ENCODE peak calls at places on chromosomes 12 and 14, in four cellular contexts. One of them, this sample, is unnamed.
A peak's percentile ranks its signal among the peaks of the same experiment; 100 is the strongest.

GRCh38 chr12:32454075-32454474 is 54.7 kb downstream of the FGD4 start:
- DNase-seq in H1: peak; percentile 27
- DNase-seq in H9: no peak
- DNase-seq in mesendoderm: peak; percentile 95
- DNase-seq in this sample: peak; percentile 67

GRCh38 chr12:110750784-110751461 is 8.2 kb upstream of the PPP1CC start:
- DNase-seq in mesendoderm: no peak
- DNase-seq in H9: no peak
- DNase-seq in H1: no peak
- DNase-seq in this sample: no peak

GRCh38 chr14:104726600-104727451 is 2.8 kb downstream of the ADSS1 start:
- DNase-seq in mesendoderm: peak; percentile 36
- DNase-seq in H9: no peak
- DNase-seq in H1: no peak
- DNase-seq in this sample: no peak

GRCh38 chr14:60250318-60251035 is 1.5 kb downstream of the PPM1A start:
- DNase-seq in mesendoderm: peak; percentile 34
- DNase-seq in H1: no peak
- DNase-seq in H9: no peak
- DNase-seq in this sample: peak; percentile 9

GRCh38 chr12:98894412-98895085 is 249.5 kb downstream of the APAF1 start:
- DNase-seq in H1: no peak
- DNase-seq in mesendoderm: peak; percentile 49
- DNase-seq in H9: peak; percentile 61
- DNase-seq in this sample: no peak

GRCh38 chr14:68899033-68899603 is 80.0 kb downstream of the ACTN1 start:
- DNase-seq in H1: no peak
- DNase-seq in H9: no peak
- DNase-seq in mesendoderm: no peak
- DNase-seq in this sample: no peak

GRCh38 chr12:65690477-65690876 is 133.8 kb upstream of the HMGA2 start:
- DNase-seq in H9: no peak
- DNase-seq in mesendoderm: no peak
- DNase-seq in H1: no peak
- DNase-seq in this sample: no peak

GRCh38 chr14:41062826-41063225 is 543.9 kb upstream of the LRFN5 start:
- DNase-seq in mesendoderm: no peak
- DNase-seq in H1: no peak
- DNase-seq in H9: no peak
- DNase-seq in this sample: peak; percentile 0

GRCh38 chr14:90911121-90911520 is 94.9 kb upstream of the TTC7B start:
- DNase-seq in mesendoderm: no peak
- DNase-seq in H1: no peak
- DNase-seq in H9: no peak
- DNase-seq in this sample: no peak

GRCh38 chr12:43730283-43730682 is 28.3 kb downstream of the PUS7L start:
- DNase-seq in mesendoderm: no peak
- DNase-seq in H1: no peak
- DNase-seq in H9: no peak
- DNase-seq in this sample: no peak

GRCh38 chr14:90295870-90296516 is 35.7 kb downstream of the NRDE2 start:
- DNase-seq in H9: no peak
- DNase-seq in mesendoderm: no peak
- DNase-seq in H1: no peak
- DNase-seq in this sample: peak; percentile 67

GRCh38 chr12:131608740-131609665 is 101.9 kb upstream of the SFSWAP start:
- DNase-seq in H1: peak; percentile 46
- DNase-seq in H9: peak; percentile 87
- DNase-seq in mesendoderm: peak; percentile 71
- DNase-seq in this sample: peak; percentile 7

GRCh38 chr14:104878582-104878981 is 13.5 kb downstream of the CEP170B start:
- DNase-seq in mesendoderm: no peak
- DNase-seq in H1: no peak
- DNase-seq in H9: no peak
- DNase-seq in this sample: no peak

GRCh38 chr12:34107781-34108404 is 85.6 kb downstream of the ALG10 start:
- DNase-seq in H1: no peak
- DNase-seq in mesendoderm: no peak
- DNase-seq in H9: no peak
- DNase-seq in this sample: no peak

GRCh38 chr14:64444984-64445845 is 20.1 kb upstream of the AKAP5 start:
- DNase-seq in H9: no peak
- DNase-seq in H1: no peak
- DNase-seq in mesendoderm: peak; percentile 48
- DNase-seq in this sample: peak; percentile 77

GRCh38 chr14:101992708-101993107 is 28.3 kb downstream of the DYNC1H1 start:
- DNase-seq in H1: no peak
- DNase-seq in H9: no peak
- DNase-seq in mesendoderm: no peak
- DNase-seq in this sample: no peak

GRCh38 chr12:51419473-51420228 is 5.0 kb upstream of the SLC4A8 start:
- DNase-seq in H9: peak; percentile 58
- DNase-seq in mesendoderm: peak; percentile 63
- DNase-seq in H1: no peak
- DNase-seq in this sample: no peak

GRCh38 chr14:75247286-75247922 is 31.2 kb upstream of the FOS start:
- DNase-seq in H1: no peak
- DNase-seq in H9: no peak
- DNase-seq in mesendoderm: no peak
- DNase-seq in this sample: no peak

GRCh38 chr14:68291820-68292219 is 472.2 kb downstream of the RAD51B start:
- DNase-seq in mesendoderm: peak; percentile 99
- DNase-seq in H9: peak; percentile 78
- DNase-seq in H1: peak; percentile 23
- DNase-seq in this sample: no peak

GRCh38 chr12:123889000-123889399 is 83.6 kb downstream of the CCDC92 start:
- DNase-seq in mesendoderm: no peak
- DNase-seq in H1: no peak
- DNase-seq in H9: no peak
- DNase-seq in this sample: no peak

GRCh38 chr12:89657739-89658138 is 50.9 kb downstream of the ATP2B1 start:
- DNase-seq in H9: no peak
- DNase-seq in H1: no peak
- DNase-seq in mesendoderm: no peak
- DNase-seq in this sample: no peak

GRCh38 chr14:44107156-44107555 is 399.9 kb downstream of the FSCB start:
- DNase-seq in H1: no peak
- DNase-seq in mesendoderm: no peak
- DNase-seq in H9: no peak
- DNase-seq in this sample: no peak

GRCh38 chr12:94074970-94075695 is 73.2 kb upstream of the PLXNC1 start:
- DNase-seq in H9: peak; percentile 56
- DNase-seq in mesendoderm: peak; percentile 83
- DNase-seq in H1: no peak
- DNase-seq in this sample: peak; percentile 89

GRCh38 chr12:82817368-82817767 is 130.7 kb downstream of the TMTC2 start:
- DNase-seq in H9: no peak
- DNase-seq in H1: no peak
- DNase-seq in mesendoderm: no peak
- DNase-seq in this sample: no peak

GRCh38 chr12:99005601-99006000 is 360.5 kb downstream of the APAF1 start:
- DNase-seq in H9: no peak
- DNase-seq in mesendoderm: no peak
- DNase-seq in H1: no peak
- DNase-seq in this sample: no peak

GRCh38 chr14:23202001-23202400 is 18.5 kb upstream of the SLC7A8 start:
- DNase-seq in mesendoderm: no peak
- DNase-seq in H1: no peak
- DNase-seq in H9: no peak
- DNase-seq in this sample: no peak

GRCh38 chr14:73153272-73153671 is 17.0 kb downstream of the PSEN1 start:
- DNase-seq in H1: no peak
- DNase-seq in mesendoderm: no peak
- DNase-seq in H9: no peak
- DNase-seq in this sample: peak; percentile 69

GRCh38 chr12:62519043-62519442 is 52.4 kb downstream of the MON2 start:
- DNase-seq in H9: no peak
- DNase-seq in mesendoderm: peak; percentile 14
- DNase-seq in H1: no peak
- DNase-seq in this sample: no peak

GRCh38 chr14:68552597-68552996 is 240.3 kb downstream of the ZFP36L1 start:
- DNase-seq in H1: no peak
- DNase-seq in H9: no peak
- DNase-seq in mesendoderm: no peak
- DNase-seq in this sample: peak; percentile 20

DNA sequence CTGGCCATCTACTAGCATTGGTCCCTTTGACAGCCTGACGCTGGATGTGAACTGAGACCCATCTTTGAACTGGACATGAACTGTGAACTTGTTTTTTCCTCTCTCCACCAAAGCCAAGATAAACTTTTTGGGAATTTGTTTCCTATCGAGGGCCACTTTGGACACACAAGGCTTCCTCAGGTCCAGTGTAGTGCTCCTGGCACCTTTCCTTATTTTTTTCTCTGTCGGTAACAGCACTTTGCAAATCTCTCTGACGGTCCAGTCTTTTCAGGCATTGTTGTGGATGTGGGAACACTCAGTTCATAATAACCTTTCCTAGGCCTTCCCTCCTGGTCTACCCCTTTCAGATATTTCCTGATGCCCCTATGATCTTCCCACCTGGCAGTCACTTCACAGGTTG is 5.0 kb downstream of the KCNA1 start:
- DNase-seq in H9: no peak
- DNase-seq in mesendoderm: no peak
- DNase-seq in H1: no peak
- DNase-seq in this sample: no peak
- H3K56ac ChIP-seq in H9: no peak overlapping the region
- H3K56ac ChIP-seq in mesendoderm: no peak overlapping the region
- H3K56ac ChIP-seq in H1: no peak overlapping the region
- H3K56ac ChIP-seq in this sample: no peak overlapping the region

GRCh38 chr12:2652011-2652400 is 142.8 kb upstream of the FKBP4 start:
- DNase-seq in H1: no peak
- DNase-seq in mesendoderm: no peak
- DNase-seq in H9: no peak
- DNase-seq in this sample: no peak
- H4K5ac ChIP-seq in H1: no peak overlapping the region
- H4K5ac ChIP-seq in mesendoderm: no peak overlapping the region
- H4K5ac ChIP-seq in H9: no peak overlapping the region
- H4K5ac ChIP-seq in this sample: no peak overlapping the region

DNA sequence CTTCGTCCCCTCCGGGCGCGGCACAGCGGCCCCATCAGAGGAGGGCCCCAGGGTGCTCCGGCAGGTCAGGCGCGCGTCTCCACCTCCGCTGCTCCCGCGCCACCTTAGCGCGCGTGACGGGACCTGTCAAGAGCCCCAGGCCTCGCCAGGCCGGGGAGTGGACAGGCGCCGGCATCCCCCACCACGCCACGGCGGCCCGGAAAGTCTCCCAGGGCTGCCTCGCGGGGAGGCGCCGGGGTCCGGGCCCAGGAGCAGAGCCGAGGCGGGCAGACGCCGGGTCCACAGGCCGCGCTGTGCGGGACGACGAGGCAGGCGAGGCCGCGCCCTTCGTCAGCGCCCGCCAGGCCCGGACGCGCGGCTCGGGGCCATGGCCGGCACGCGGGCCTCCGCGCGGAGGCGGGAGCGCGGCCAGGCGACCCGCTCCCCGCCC is 549 bp downstream of the DICER1 start:
- DNase-seq in mesendoderm: no peak
- DNase-seq in H1: no peak
- DNase-seq in H9: peak; percentile 30
- DNase-seq in this sample: peak; percentile 19
- H3K4ac ChIP-seq in mesendoderm: peak overlapping the region; percentile 89
- H3K4ac ChIP-seq in H1: no peak overlapping the region
- H3K4ac ChIP-seq in H9: no peak overlapping the region
- H3K4ac ChIP-seq in this sample: peak overlapping the region; percentile 12

GRCh38 chr12:46798648-46799047 is 27.1 kb downstream of the SLC38A4 start:
- DNase-seq in H9: no peak
- DNase-seq in mesendoderm: no peak
- DNase-seq in H1: no peak
- DNase-seq in this sample: no peak
- H3K56ac ChIP-seq in H9: no peak overlapping the region
- H3K56ac ChIP-seq in mesendoderm: no peak overlapping the region
- H3K56ac ChIP-seq in H1: no peak overlapping the region
- H3K56ac ChIP-seq in this sample: no peak overlapping the region

DNA sequence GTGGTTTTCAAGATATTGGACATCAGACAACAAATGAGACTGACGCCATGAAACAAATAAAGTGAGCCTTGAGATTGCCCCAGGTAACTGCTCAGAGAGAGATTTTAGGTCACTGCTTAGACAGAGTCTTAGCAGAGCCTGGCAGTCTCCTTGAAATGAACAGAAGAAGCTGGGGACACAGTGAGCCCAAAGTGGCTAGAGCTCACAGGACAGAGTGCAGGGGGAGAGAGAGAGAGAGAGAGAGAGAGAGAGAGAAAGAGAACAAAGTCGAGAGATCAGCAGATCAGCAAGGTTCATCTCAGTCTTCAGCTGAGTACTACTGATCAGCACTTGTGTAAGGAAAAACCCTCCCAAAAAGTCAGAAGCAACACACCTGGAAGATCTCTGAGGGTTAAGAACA is 147.4 kb downstream of the RMST start:
- DNase-seq in H1: no peak
- DNase-seq in H9: no peak
- DNase-seq in mesendoderm: peak; percentile 8
- DNase-seq in this sample: no peak
- H4K5ac ChIP-seq in H1: no peak overlapping the region
- H4K5ac ChIP-seq in H9: no peak overlapping the region
- H4K5ac ChIP-seq in mesendoderm: no peak overlapping the region
- H4K5ac ChIP-seq in this sample: no peak overlapping the region

DNA sequence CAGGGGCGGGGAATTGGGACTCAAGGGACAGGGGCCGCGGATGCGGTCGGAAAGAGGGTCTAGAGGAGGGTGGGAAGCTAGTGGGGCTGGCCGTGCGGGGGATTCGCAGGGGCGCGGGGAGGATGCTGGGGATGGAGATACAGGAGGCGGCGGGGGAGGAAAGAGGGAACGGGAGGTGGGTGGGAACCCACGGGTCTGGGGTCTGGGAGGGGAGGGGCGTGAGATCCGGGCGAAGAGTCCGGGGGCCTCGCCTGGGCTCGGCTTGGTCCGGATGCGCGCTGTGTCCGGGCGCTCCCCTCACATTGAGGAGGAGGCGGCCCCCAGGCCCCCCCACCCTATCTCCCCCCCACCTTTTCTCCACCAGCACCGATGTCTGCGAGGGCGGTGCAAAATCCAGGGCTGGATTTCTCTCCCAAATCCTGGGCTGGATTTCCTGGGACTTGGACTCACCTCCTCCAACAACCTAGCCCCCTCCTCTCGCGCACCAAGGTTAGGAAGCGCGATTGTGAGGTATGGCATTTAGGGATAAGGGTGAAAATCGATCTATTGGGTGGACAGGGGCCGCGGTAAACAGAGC is at the start of gene AGAP2:
- DNase-seq in H9: peak; percentile 79
- DNase-seq in mesendoderm: peak; percentile 78
- DNase-seq in H1: no peak
- DNase-seq in this sample: no peak
- H3K4ac ChIP-seq in H9: no peak within 1 kb of the TSS
- H3K4ac ChIP-seq in mesendoderm: no peak within 1 kb of the TSS
- H3K4ac ChIP-seq in H1: no peak within 1 kb of the TSS
- H3K4ac ChIP-seq in this sample: no peak within 1 kb of the TSS

DNA sequence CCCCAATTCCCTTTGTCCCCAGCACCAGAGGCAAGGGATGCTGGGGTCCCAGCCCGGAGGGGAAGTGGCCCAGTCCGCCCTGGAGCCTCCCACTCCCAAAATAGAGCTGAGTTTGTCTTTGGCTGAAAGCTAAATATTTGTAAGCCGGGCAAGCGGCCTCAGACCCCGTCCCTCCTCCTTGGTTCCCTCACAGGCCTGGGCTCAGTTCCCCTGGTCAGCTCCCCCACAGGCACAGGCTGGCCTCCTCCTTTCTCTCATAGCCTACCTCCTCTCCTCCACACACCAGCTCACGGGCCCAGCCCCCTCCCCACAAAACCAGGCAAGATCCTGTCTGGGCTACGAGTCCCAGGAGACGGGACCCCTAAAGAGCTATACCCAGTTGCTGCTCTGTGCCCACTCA is 1.3 kb downstream of the SP7 start:
- DNase-seq in H1: no peak
- DNase-seq in mesendoderm: no peak
- DNase-seq in H9: no peak
- DNase-seq in this sample: no peak
- H3K56ac ChIP-seq in H1: no peak overlapping the region
- H3K56ac ChIP-seq in mesendoderm: peak overlapping the region; percentile 47
- H3K56ac ChIP-seq in H9: no peak overlapping the region
- H3K56ac ChIP-seq in this sample: no peak overlapping the region

This sample was measured in IMR-90.